ENCODE peak calls at places on chromosomes 13 and 19, in six cellular contexts. One of them, this sample, is unnamed.

GRCh38 chr13:30179547-30180256 is 127.6 kb downstream of the KATNAL1 start:
- DNase-seq in right lobe of liver: no peak
- DNase-seq in iPS-NIHi11: no peak
- DNase-seq in stimulated activated CD4-positive, alpha-beta T cell treated with anti-CD3 and anti-CD28 coated beads, Interleukin-2, amount 100 ng/mL, for 24 hours: no peak
- DNase-seq in NCI-H2171 treated with DMSO at 0.1 percent for 48 hours: no peak
- DNase-seq in effector CD4-positive, alpha-beta T cell: no peak
- DNase-seq in this sample: no peak

GRCh38 chr13:106104281-106104901 is 431.1 kb downstream of the EFNB2 start:
- DNase-seq in effector CD4-positive, alpha-beta T cell: no peak
- DNase-seq in stimulated activated CD4-positive, alpha-beta T cell treated with anti-CD3 and anti-CD28 coated beads, Interleukin-2, amount 100 ng/mL, for 24 hours: no peak
- DNase-seq in NCI-H2171 treated with DMSO at 0.1 percent for 48 hours: no peak
- DNase-seq in iPS-NIHi11: no peak
- DNase-seq in right lobe of liver: no peak
- DNase-seq in this sample: no peak

GRCh38 chr19:35555301-35556005 is 8.0 kb downstream of the ATP4A start:
- DNase-seq in effector CD4-positive, alpha-beta T cell: no peak
- DNase-seq in stimulated activated CD4-positive, alpha-beta T cell treated with anti-CD3 and anti-CD28 coated beads, Interleukin-2, amount 100 ng/mL, for 24 hours: no peak
- DNase-seq in iPS-NIHi11: peak
- DNase-seq in right lobe of liver: no peak
- DNase-seq in NCI-H2171 treated with DMSO at 0.1 percent for 48 hours: no peak
- DNase-seq in this sample: no peak

GRCh38 chr13:23044906-23045305 is 135.9 kb upstream of the SGCG start:
- DNase-seq in effector CD4-positive, alpha-beta T cell: no peak
- DNase-seq in stimulated activated CD4-positive, alpha-beta T cell treated with anti-CD3 and anti-CD28 coated beads, Interleukin-2, amount 100 ng/mL, for 24 hours: no peak
- DNase-seq in NCI-H2171 treated with DMSO at 0.1 percent for 48 hours: no peak
- DNase-seq in iPS-NIHi11: no peak
- DNase-seq in right lobe of liver: no peak
- DNase-seq in this sample: no peak

GRCh38 chr19:35141627-35142401 is 1.2 kb upstream of the FXYD7 start:
- DNase-seq in iPS-NIHi11: no peak
- DNase-seq in effector CD4-positive, alpha-beta T cell: no peak
- DNase-seq in right lobe of liver: no peak
- DNase-seq in stimulated activated CD4-positive, alpha-beta T cell treated with anti-CD3 and anti-CD28 coated beads, Interleukin-2, amount 100 ng/mL, for 24 hours: no peak
- DNase-seq in NCI-H2171 treated with DMSO at 0.1 percent for 48 hours: no peak
- DNase-seq in this sample: no peak

GRCh38 chr13:27968316-27969072 is 621 bp downstream of the CDX2 start:
- DNase-seq in stimulated activated CD4-positive, alpha-beta T cell treated with anti-CD3 and anti-CD28 coated beads, Interleukin-2, amount 100 ng/mL, for 24 hours: no peak
- DNase-seq in right lobe of liver: no peak
- DNase-seq in iPS-NIHi11: no peak
- DNase-seq in effector CD4-positive, alpha-beta T cell: no peak
- DNase-seq in NCI-H2171 treated with DMSO at 0.1 percent for 48 hours: no peak
- DNase-seq in this sample: no peak

GRCh38 chr13:97515643-97516042 is 81.7 kb downstream of the RAP2A start:
- DNase-seq in stimulated activated CD4-positive, alpha-beta T cell treated with anti-CD3 and anti-CD28 coated beads, Interleukin-2, amount 100 ng/mL, for 24 hours: no peak
- DNase-seq in NCI-H2171 treated with DMSO at 0.1 percent for 48 hours: no peak
- DNase-seq in iPS-NIHi11: no peak
- DNase-seq in effector CD4-positive, alpha-beta T cell: no peak
- DNase-seq in right lobe of liver: no peak
- DNase-seq in this sample: no peak

GRCh38 chr19:17159466-17160393 is 55.4 kb upstream of the USE1 start:
- DNase-seq in NCI-H2171 treated with DMSO at 0.1 percent for 48 hours: no peak
- DNase-seq in iPS-NIHi11: peak
- DNase-seq in effector CD4-positive, alpha-beta T cell: no peak
- DNase-seq in right lobe of liver: no peak
- DNase-seq in stimulated activated CD4-positive, alpha-beta T cell treated with anti-CD3 and anti-CD28 coated beads, Interleukin-2, amount 100 ng/mL, for 24 hours: no peak
- DNase-seq in this sample: no peak

GRCh38 chr13:46168341-46168740 is 13.6 kb downstream of the LCP1 start:
- DNase-seq in effector CD4-positive, alpha-beta T cell: no peak
- DNase-seq in right lobe of liver: peak
- DNase-seq in iPS-NIHi11: no peak
- DNase-seq in NCI-H2171 treated with DMSO at 0.1 percent for 48 hours: no peak
- DNase-seq in stimulated activated CD4-positive, alpha-beta T cell treated with anti-CD3 and anti-CD28 coated beads, Interleukin-2, amount 100 ng/mL, for 24 hours: peak
- DNase-seq in this sample: peak

GRCh38 chr13:28059214-28059613 is 41.2 kb downstream of the FLT3 start:
- DNase-seq in right lobe of liver: peak
- DNase-seq in stimulated activated CD4-positive, alpha-beta T cell treated with anti-CD3 and anti-CD28 coated beads, Interleukin-2, amount 100 ng/mL, for 24 hours: peak
- DNase-seq in iPS-NIHi11: peak
- DNase-seq in NCI-H2171 treated with DMSO at 0.1 percent for 48 hours: peak
- DNase-seq in effector CD4-positive, alpha-beta T cell: peak
- DNase-seq in this sample: peak

GRCh38 chr19:30222428-30222873 is 149.7 kb upstream of the ZNF536 start:
- DNase-seq in iPS-NIHi11: peak
- DNase-seq in stimulated activated CD4-positive, alpha-beta T cell treated with anti-CD3 and anti-CD28 coated beads, Interleukin-2, amount 100 ng/mL, for 24 hours: peak
- DNase-seq in right lobe of liver: no peak
- DNase-seq in effector CD4-positive, alpha-beta T cell: no peak
- DNase-seq in NCI-H2171 treated with DMSO at 0.1 percent for 48 hours: no peak
- DNase-seq in this sample: no peak

GRCh38 chr19:48480151-48480475 is 10.9 kb downstream of the CYTH2 start:
- DNase-seq in iPS-NIHi11: peak
- DNase-seq in NCI-H2171 treated with DMSO at 0.1 percent for 48 hours: no peak
- DNase-seq in right lobe of liver: no peak
- DNase-seq in effector CD4-positive, alpha-beta T cell: no peak
- DNase-seq in stimulated activated CD4-positive, alpha-beta T cell treated with anti-CD3 and anti-CD28 coated beads, Interleukin-2, amount 100 ng/mL, for 24 hours: peak
- DNase-seq in this sample: no peak

GRCh38 chr13:99766641-99767045 is 204.9 kb downstream of the ZIC5 start:
- DNase-seq in right lobe of liver: no peak
- DNase-seq in NCI-H2171 treated with DMSO at 0.1 percent for 48 hours: peak
- DNase-seq in iPS-NIHi11: peak
- DNase-seq in effector CD4-positive, alpha-beta T cell: no peak
- DNase-seq in stimulated activated CD4-positive, alpha-beta T cell treated with anti-CD3 and anti-CD28 coated beads, Interleukin-2, amount 100 ng/mL, for 24 hours: no peak
- DNase-seq in this sample: no peak

GRCh38 chr19:13964776-13965175 is 12.5 kb downstream of the DCAF15 start:
- DNase-seq in effector CD4-positive, alpha-beta T cell: no peak
- DNase-seq in iPS-NIHi11: no peak
- DNase-seq in stimulated activated CD4-positive, alpha-beta T cell treated with anti-CD3 and anti-CD28 coated beads, Interleukin-2, amount 100 ng/mL, for 24 hours: no peak
- DNase-seq in NCI-H2171 treated with DMSO at 0.1 percent for 48 hours: no peak
- DNase-seq in right lobe of liver: no peak
- DNase-seq in this sample: no peak

GRCh38 chr13:102914629-102914935 is 68.8 kb downstream of the ERCC5 start:
- DNase-seq in NCI-H2171 treated with DMSO at 0.1 percent for 48 hours: no peak
- DNase-seq in stimulated activated CD4-positive, alpha-beta T cell treated with anti-CD3 and anti-CD28 coated beads, Interleukin-2, amount 100 ng/mL, for 24 hours: no peak
- DNase-seq in iPS-NIHi11: no peak
- DNase-seq in effector CD4-positive, alpha-beta T cell: no peak
- DNase-seq in right lobe of liver: no peak
- DNase-seq in this sample: no peak

This sample was measured in T-helper 2 cell treated with Interferon-gamma antibody and Interleukin-4, amounts not matched to agents 5 μg/mL and 100 μg/mL, for 36 hours.